ENCODE peak calls at places on chromosomes 13 and 19, in six cellular contexts. O, R, C, I, S and N are unnamed samples.

GRCh38 chr19:13974073-13974472 is 21.8 kb downstream of the DCAF15 start:
- DNase-seq in O (no peak), R (peak; percentile 31), C (peak; percentile 82), I (no peak), S (no peak), N (peak; percentile 30)

GRCh38 chr19:11457115-11457514 is 21.7 kb downstream of the PRKCSH start:
- DNase-seq in O (no peak), R (peak; percentile 59), C (no peak), I (no peak), S (no peak), N (no peak)

GRCh38 chr19:912181-913079 is 589 bp downstream of the R3HDM4 start:
- DNase-seq in O (no peak), R (no peak), C (no peak), I (no peak), S (no peak), N (peak; percentile 45)

GRCh38 chr13:50275392-50276063 is 260.3 kb downstream of the KCNRG start:
- DNase-seq in O (no peak), R (no peak), C (no peak), I (no peak), S (no peak), N (peak; percentile 60)

GRCh38 chr19:49362926-49363264 is 679 bp upstream of the TEAD2 start:
- DNase-seq in O (no peak), R (no peak), C (no peak), I (peak; percentile 49), S (no peak), N (no peak)

GRCh38 chr13:24341439-24341838 is 32.1 kb downstream of the C1QTNF9 start:
- DNase-seq in O (no peak), R (no peak), C (no peak), I (no peak), S (peak; percentile 15), N (no peak)

GRCh38 chr19:34230833-34231232 is 23.5 kb upstream of the GARRE1 start:
- DNase-seq in O (no peak), R (no peak), C (no peak), I (no peak), S (no peak), N (no peak)

GRCh38 chr13:97344250-97345175 is 89.5 kb upstream of the RAP2A start:
- DNase-seq in O (no peak), R (peak; percentile 77), C (peak; percentile 70), I (peak; percentile 78), S (no peak), N (peak; percentile 83)

GRCh38 chr13:43303040-43303729 is 279.8 kb downstream of the DNAJC15 start:
- DNase-seq in O (peak; percentile 55), R (peak; percentile 86), C (peak; percentile 82), I (peak; percentile 83), S (peak; percentile 59), N (peak; percentile 35)

GRCh38 chr19:39402417-39403297 is 4.0 kb upstream of the ZFP36 start:
- DNase-seq in O (peak; percentile 94), R (peak; percentile 93), C (peak; percentile 95), I (peak; percentile 96), S (peak; percentile 73), N (peak; percentile 96)

GRCh38 chr19:48881741-48882657 is 9.8 kb downstream of the PPP1R15A start:
- DNase-seq in O (no peak), R (no peak), C (peak; percentile 74), I (no peak), S (no peak), N (no peak)

GRCh38 chr13:88066847-88067246 is 395.7 kb downstream of the SLITRK5 start:
- DNase-seq in O (no peak), R (no peak), C (no peak), I (no peak), S (no peak), N (no peak)
- TF ChIP-seq CTCF in O (no peak), R (no peak), C (no peak), I (no peak), S (no peak), N (no peak)

GRCh38 chr13:101942535-101943157 is 459.2 kb downstream of the FGF14 start:
- DNase-seq in O (no peak), R (no peak), C (peak; percentile 49), I (no peak), S (no peak), N (no peak)
- TF ChIP-seq CTCF in O (peak; percentile 43), R (no peak), C (no peak), I (no peak), S (no peak), N (no peak)

GRCh38 chr13:41388143-41388881 is 69.0 kb upstream of the RGCC start:
- DNase-seq in O (no peak), R (no peak), C (no peak), I (no peak), S (no peak), N (no peak)

GRCh38 chr13:41386206-41386605 is 71.1 kb upstream of the RGCC start:
- DNase-seq in O (no peak), R (no peak), C (no peak), I (no peak), S (no peak), N (no peak)

GRCh38 chr13:41389580-41389979 is 67.8 kb upstream of the RGCC start:
- DNase-seq in O (no peak), R (no peak), C (no peak), I (no peak), S (no peak), N (no peak)

GRCh38 chr13:41383400-41383799 is 72.3 kb downstream of the NAA16 start:
- DNase-seq in O (no peak), R (no peak), C (no peak), I (no peak), S (no peak), N (no peak)

DNA sequence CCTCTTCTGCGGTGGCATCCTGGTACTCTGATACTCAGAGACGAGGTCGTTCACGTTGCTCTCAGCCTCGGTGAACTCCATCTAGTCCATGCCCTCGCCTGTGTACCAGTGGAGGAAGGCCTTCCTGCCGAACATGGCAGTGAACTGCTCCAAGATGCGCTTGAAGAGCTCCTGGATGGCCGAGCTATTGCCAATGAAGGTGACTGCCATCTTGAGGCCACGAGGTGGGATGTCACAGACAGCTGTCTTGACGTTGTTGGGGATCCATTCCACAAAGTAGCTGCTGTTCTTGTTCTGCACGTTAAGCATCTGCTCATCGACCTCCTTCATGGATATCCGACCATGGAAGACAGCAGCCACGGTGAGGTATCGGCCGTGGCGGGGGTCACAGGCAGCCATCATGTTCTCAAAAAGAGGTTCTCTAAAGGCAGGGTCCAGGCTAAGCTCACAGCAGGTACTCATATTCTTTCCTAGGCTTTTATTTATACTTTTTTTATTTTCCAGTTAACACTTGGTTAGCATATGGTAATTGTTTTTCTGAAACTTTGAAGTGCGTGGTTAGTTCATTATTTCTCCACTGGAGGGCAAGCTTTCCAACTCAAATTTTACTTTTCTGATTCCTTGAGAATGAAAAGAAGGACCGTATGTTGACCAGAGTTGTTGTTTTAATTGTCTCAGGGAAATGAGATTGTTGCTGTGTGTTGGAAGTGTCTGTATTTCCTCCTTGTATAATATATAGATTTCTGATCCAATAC is 72.4 kb upstream of the RGCC start:
- DNase-seq in O (no peak), R (no peak), C (no peak), I (no peak), S (no peak), N (peak; percentile 18)
- TF ChIP-seq CTCF in O (peak; percentile 46), R (peak; percentile 40), C (peak; percentile 58), I (peak; percentile 28), S (peak; percentile 43), N (peak; percentile 42)

GRCh38 chr13:38417727-38418126 is 68.1 kb downstream of the UFM1 start:
- DNase-seq in O (no peak), R (no peak), C (peak; percentile 16), I (no peak), S (peak; percentile 21), N (peak; percentile 53)
- TF ChIP-seq CTCF in O (peak; percentile 24), R (peak; percentile 21), C (peak; percentile 32), I (peak; percentile 38), S (peak; percentile 53), N (peak; percentile 32)

DNA sequence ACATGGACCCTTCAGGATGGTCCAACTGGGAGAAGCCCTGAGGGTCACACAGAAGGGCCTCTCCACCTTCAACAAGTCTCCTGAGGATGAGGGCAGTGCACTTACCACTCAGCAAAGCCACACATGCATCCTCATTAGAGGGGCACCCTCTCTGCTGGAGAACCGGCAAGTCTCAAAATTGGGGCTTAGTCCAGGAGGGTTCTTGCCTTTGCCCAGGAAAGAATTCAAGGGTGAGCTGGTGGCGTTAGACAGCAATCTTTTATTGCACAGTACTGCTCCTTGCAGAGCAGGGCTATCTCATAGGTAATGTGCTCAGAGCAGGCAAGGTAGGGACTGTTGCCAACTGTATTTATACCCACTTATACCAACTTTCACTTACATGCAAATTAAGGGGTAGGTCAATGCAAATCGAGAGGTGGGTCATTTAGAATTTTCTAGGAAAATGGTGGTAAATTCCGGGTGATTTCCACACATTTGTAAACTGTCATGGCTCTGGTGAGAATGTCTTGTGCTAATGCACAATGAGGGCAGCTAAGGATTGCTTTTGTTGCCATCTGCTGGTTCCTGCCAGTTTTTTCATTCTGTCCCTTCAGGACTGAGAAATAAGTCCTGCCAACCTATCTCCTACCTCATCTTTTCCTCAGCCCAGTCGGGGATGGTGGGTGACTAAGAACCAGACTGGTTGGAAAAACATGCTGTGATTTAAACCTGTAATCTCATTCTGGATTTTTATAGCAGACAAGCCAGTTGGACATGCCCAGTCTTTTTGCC is 27.8 kb upstream of the IGSF23 start:
- DNase-seq in O (no peak), R (no peak), C (no peak), I (peak; percentile 48), S (no peak), N (peak; percentile 53)
- TF ChIP-seq CTCF in O (no peak), R (no peak), C (no peak), I (peak; percentile 13), S (no peak), N (no peak)